ENCODE peak calls at places on chromosomes 3 and 15, in six cellular contexts. E is ovary, W is heart left ventricle, K is A549, F is H1, H is uterus. B is an unnamed sample.

GRCh38 chr3:82376883-82377282 is 615.4 kb upstream of the GBE1 start:
- DNase-seq in E (no peak), W (no peak), H (no peak), F (no peak), K (peak), B (no peak)

GRCh38 chr15:92809880-92810361 is 90.2 kb upstream of the CHD2 start:
- DNase-seq in E (peak), F (no peak), K (peak), H (peak), W (peak), B (peak)

GRCh38 chr3:134988666-134989065 is 193.6 kb downstream of the EPHB1 start:
- DNase-seq in F (no peak), W (no peak), H (no peak), E (no peak), K (no peak), B (no peak)

GRCh38 chr15:71447328-71448250 is 332.3 kb downstream of the THSD4 start:
- DNase-seq in K (peak), F (no peak), H (no peak), E (no peak), W (no peak), B (no peak)

GRCh38 chr15:68314563-68314962 is 37.0 kb downstream of the FEM1B start:
- DNase-seq in E (peak), K (no peak), W (peak), F (no peak), H (peak), B (peak)

GRCh38 chr3:17404548-17404947 is 337.9 kb downstream of the TBC1D5 start:
- DNase-seq in E (no peak), K (no peak), F (no peak), H (no peak), W (no peak), B (no peak)

GRCh38 chr3:13655074-13655913 is 106.4 kb downstream of the FBLN2 start:
- DNase-seq in H (no peak), F (peak), W (peak), K (peak), E (peak), B (peak)

GRCh38 chr3:194081826-194082225 is 54.1 kb upstream of the HES1 start:
- DNase-seq in K (no peak), F (no peak), H (no peak), W (no peak), E (no peak), B (no peak)

GRCh38 chr3:23830869-23831484 is 25.2 kb downstream of the UBE2E1 start:
- DNase-seq in H (no peak), E (no peak), F (no peak), W (no peak), K (no peak), B (no peak)

GRCh38 chr3:34258271-34259015 is 460.0 kb downstream of the PDCD6IP start:
- DNase-seq in E (no peak), H (no peak), W (no peak), F (no peak), K (no peak), B (peak)

GRCh38 chr3:141858312-141858711 is 18.1 kb upstream of the ATP1B3 start:
- DNase-seq in W (no peak), H (no peak), E (no peak), K (no peak), F (no peak), B (no peak)

GRCh38 chr3:161913786-161914389 is 417.3 kb downstream of the OTOL1 start:
- DNase-seq in K (peak), F (no peak), H (no peak), W (no peak), E (no peak), B (no peak)

GRCh38 chr3:126033051-126033745 is 50.7 kb downstream of the SLC41A3 start:
- DNase-seq in E (no peak), K (no peak), H (peak), W (peak), F (peak), B (no peak)

GRCh38 chr3:29789686-29790085 is 508.8 kb downstream of the RBMS3 start:
- DNase-seq in K (no peak), F (no peak), W (no peak), E (no peak), H (no peak), B (no peak)

GRCh38 chr3:17055374-17056276 is 170.9 kb downstream of the PLCL2 start:
- DNase-seq in H (no peak), K (no peak), E (no peak), W (no peak), F (no peak), B (no peak)

GRCh38 chr3:115659253-115659652 is 35.9 kb downstream of the GAP43 start:
- DNase-seq in W (no peak), E (no peak), H (no peak), F (no peak), K (no peak), B (no peak)

GRCh38 chr3:115657168-115657567 is 33.9 kb downstream of the GAP43 start:
- DNase-seq in K (no peak), H (no peak), W (no peak), E (no peak), F (no peak), B (no peak)

GRCh38 chr3:115658032-115658336 is 34.7 kb downstream of the GAP43 start:
- DNase-seq in F (no peak), W (no peak), K (no peak), H (no peak), E (no peak), B (no peak)

GRCh38 chr3:115659861-115660260 is 36.6 kb downstream of the GAP43 start:
- DNase-seq in W (no peak), F (no peak), H (no peak), E (no peak), K (no peak), B (no peak)

GRCh38 chr3:115658337-115659181 is 35.2 kb downstream of the GAP43 start:
- DNase-seq in W (peak), E (peak), F (peak), K (peak), H (peak), B (peak)
- TF ChIP-seq POLR2A in W (peak), E (peak), F (peak), K (peak), H (peak), B (no peak)

DNA sequence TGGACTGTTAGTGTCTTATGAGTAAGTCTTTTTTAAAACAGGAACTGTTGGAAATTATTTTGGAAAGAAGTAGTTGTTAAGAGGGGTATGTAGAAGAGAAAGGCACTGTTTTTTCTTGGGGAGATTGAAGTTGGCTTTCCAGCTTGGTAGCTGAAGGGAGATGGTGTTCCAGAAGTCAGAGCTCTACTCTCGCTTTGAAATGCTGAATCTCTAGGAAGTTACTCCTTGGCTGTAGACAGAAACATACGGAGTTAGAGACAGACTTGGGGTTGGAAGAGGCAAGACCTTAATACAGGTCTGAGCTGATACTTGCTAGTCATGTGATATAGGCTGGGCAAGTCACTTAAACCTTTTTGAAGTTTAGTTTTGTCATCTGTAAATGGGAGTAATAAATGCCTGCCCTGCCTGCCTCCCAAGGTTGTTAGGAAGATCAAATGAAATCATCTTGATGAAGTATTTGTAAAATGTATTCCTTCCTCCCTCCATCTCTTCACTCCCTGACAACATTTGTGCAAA is 2.8 kb downstream of the PXK start:
- DNase-seq in E (no peak), H (no peak), F (no peak), W (no peak), K (no peak), B (no peak)
- H3K4me3 ChIP-seq in E (peak), H (no peak), F (no peak), W (no peak), K (no peak), B (no peak)

DNA sequence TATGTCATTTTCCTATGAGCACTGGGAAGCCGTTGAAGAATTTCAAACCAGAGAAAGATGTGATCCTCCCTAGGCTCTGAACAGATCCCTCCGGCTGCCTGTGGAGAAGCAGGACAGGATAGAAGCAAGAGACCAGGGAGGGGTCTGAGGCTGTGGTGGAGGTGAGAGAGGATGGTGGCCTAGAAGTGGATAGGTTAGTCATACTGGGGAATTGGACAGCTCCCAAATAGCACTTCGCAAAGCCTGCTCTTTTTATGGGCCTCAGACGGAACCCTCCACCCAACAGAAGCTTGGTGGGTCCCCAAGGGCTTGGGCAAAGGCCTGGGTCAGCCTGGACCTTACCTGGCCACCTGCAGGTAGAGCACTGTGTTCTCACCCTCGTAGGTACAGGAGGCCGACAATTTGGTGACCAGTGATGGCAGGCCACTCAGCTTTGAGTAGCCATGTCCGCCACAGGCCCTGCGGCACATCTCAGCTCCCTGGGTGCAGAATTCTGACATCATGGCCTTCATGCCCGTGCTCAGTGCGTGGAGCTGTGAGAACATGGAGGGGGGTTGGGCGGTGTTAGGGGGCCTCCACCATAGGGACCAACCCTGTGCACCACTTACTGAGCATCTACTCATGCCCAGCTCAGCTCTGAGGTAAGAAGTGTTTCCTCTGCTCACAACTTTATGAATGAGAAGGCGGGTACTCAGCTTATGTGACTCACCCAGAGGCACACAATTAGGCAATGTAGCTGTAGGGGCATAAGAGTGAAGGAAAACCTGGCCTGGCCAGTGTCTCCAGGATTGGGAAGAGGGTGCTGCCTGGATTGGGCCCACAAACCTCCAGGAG is 10.6 kb downstream of the ACOX2 start:
- DNase-seq in W (no peak), H (no peak), F (no peak), K (peak), E (no peak), B (no peak)
- TF ChIP-seq POLR2A in W (no peak), H (no peak), F (no peak), K (no peak), E (no peak), B (no peak)

DNA sequence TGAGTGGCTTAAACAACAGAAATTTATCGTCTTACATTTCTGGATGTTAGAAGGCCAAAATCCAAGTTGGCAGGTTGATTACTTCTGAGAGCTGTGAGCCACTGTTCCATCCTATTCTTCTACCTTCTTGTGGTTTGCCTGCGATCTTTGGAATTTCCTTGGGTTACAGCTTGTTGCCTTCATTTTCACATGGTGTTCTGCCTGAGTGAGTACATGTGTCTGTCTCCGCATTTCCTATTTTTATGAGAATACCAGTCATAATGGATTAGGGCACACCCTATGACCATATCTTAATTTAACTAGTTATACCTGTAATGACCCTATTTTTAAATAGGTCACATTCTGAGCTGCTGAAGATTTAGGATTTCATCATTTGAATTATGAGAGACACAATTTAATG is 294.3 kb downstream of the CNTN4 start:
- DNase-seq in H (no peak), E (no peak), K (no peak), W (no peak), F (no peak), B (no peak)
- H3K4me3 ChIP-seq in H (no peak), E (no peak), K (no peak), W (no peak), F (no peak), B (no peak)

B was measured in testis.